ENCODE peak calls at places on chromosomes 4 and X, in five cellular contexts. E, D, L, I and U are unnamed samples.
A peak's percentile ranks its signal among the peaks of the same experiment; 100 is the strongest.

GRCh38 chr4:161121451-161121850 is 1042.3 kb downstream of the FSTL5 start:
- DNase-seq in I (no peak), L (no peak), D (peak; percentile 33), E (no peak), U (no peak)

GRCh38 chr4:188603646-188604045 is 464.4 kb downstream of the TRIML1 start:
- DNase-seq in L (no peak), D (no peak), E (no peak), I (no peak), U (no peak)

GRCh38 chr4:119237201-119237600 is 24.7 kb downstream of the USP53 start:
- DNase-seq in E (no peak), I (no peak), L (no peak), D (no peak), U (no peak)

GRCh38 chrX:19986531-19986930 is 4.3 kb downstream of the BCLAF3 start:
- DNase-seq in D (no peak), E (no peak), L (peak; percentile 27), I (no peak), U (no peak)

GRCh38 chrX:38627683-38628082 is 66.3 kb downstream of the TSPAN7 start:
- DNase-seq in D (peak; percentile 37), E (peak; percentile 13), I (peak; percentile 28), L (no peak), U (no peak)

GRCh38 chr4:133146574-133147198 is 2.4 kb upstream of the PCDH10 start:
- DNase-seq in D (peak; percentile 76), E (peak; percentile 41), I (peak; percentile 27), L (peak; percentile 84), U (no peak)

GRCh38 chr4:3348621-3349020 is 55.8 kb downstream of the RGS12 start:
- DNase-seq in L (no peak), I (no peak), E (no peak), D (no peak), U (no peak)

GRCh38 chr4:106676173-106676921 is 307.8 kb upstream of the GIMD1 start:
- DNase-seq in E (no peak), I (no peak), D (peak; percentile 93), L (no peak), U (no peak)

GRCh38 chr4:105625214-105625613 is 72.8 kb downstream of the ARHGEF38 start:
- DNase-seq in D (no peak), I (no peak), E (no peak), L (no peak), U (no peak)

GRCh38 chr4:89316931-89317366 is 9.3 kb upstream of the GPRIN3 start:
- DNase-seq in I (no peak), E (no peak), D (peak; percentile 77), L (no peak), U (no peak)

GRCh38 chrX:129726307-129727111 is 12.3 kb upstream of the XPNPEP2 start:
- DNase-seq in I (peak; percentile 8), D (peak; percentile 68), E (no peak), L (peak; percentile 69), U (no peak)

GRCh38 chrX:105150557-105150956 is 69.9 kb downstream of the TEX13A start:
- DNase-seq in E (no peak), I (no peak), D (no peak), L (peak; percentile 15), U (no peak)

GRCh38 chrX:136219893-136220292 is 31.3 kb downstream of the MAP7D3 start:
- DNase-seq in D (no peak), L (no peak), E (no peak), I (no peak), U (no peak)

GRCh38 chr4:129926936-129927335 is 831.0 kb downstream of the C4orf33 start:
- DNase-seq in L (peak; percentile 1), E (no peak), I (peak; percentile 29), D (peak; percentile 3), U (no peak)

GRCh38 chr4:119191505-119191904 is 21.0 kb upstream of the USP53 start:
- DNase-seq in L (no peak), E (no peak), I (no peak), D (no peak), U (no peak)